ENCODE peak calls at places on chromosomes 6 and 20, in nine cellular contexts. J is amniotic stem cell, O is B cell, L is COR-L47, D is fibroblast of lung, M is cardiac muscle cell, C is psoas muscle, R is iris pigment epithelial cell, U is posterior cingulate gyrus. E is an unnamed sample.
A peak's percentile ranks its signal among the peaks of the same experiment; 100 is the strongest.

GRCh38 chr6:35568967-35569606 is 56.4 kb upstream of the TULP1 start:
- DNase-seq in C (peak; percentile 73), M (no peak), O (no peak), L (no peak), J (no peak), D (no peak), R (no peak), U (peak; percentile 50), E (peak; percentile 9)

GRCh38 chr6:107870379-107870778 is 46.3 kb upstream of the SCML4 start:
- DNase-seq in R (peak; percentile 77), O (no peak), J (no peak), C (no peak), U (no peak), L (no peak), M (no peak), D (peak; percentile 35), E (peak; percentile 35)

GRCh38 chr6:46771556-46771955 is 21.6 kb upstream of the MEP1A start:
- DNase-seq in R (no peak), L (no peak), U (no peak), C (no peak), J (no peak), D (no peak), M (no peak), O (no peak), E (no peak)

GRCh38 chr6:97198181-97198580 is 84.8 kb downstream of the MMS22L start:
- DNase-seq in L (no peak), O (no peak), D (peak; percentile 85), M (no peak), R (peak; percentile 78), C (no peak), J (no peak), U (no peak), E (no peak)

GRCh38 chr6:44157152-44157521 is 1.5 kb upstream of the CAPN11 start:
- DNase-seq in O (no peak), L (no peak), D (no peak), M (no peak), J (no peak), C (no peak), R (no peak), U (no peak), E (no peak)

GRCh38 chr6:26516481-26517427 is 16.7 kb downstream of the BTN1A1 start:
- DNase-seq in D (no peak), L (no peak), C (no peak), M (no peak), R (peak; percentile 31), J (no peak), U (no peak), O (no peak), E (no peak)

GRCh38 chr6:156942266-156942665 is 165.1 kb downstream of the ARID1B start:
- DNase-seq in U (no peak), O (no peak), J (no peak), L (no peak), C (no peak), M (no peak), D (no peak), R (no peak), E (no peak)

GRCh38 chr6:157603314-157603940 is 219.6 kb upstream of the SNX9 start:
- DNase-seq in R (no peak), O (no peak), M (no peak), J (no peak), U (no peak), C (no peak), D (no peak), L (no peak), E (no peak)

GRCh38 chr20:41497186-41497895 is 120.8 kb downstream of the CHD6 start:
- DNase-seq in L (no peak), M (no peak), U (no peak), O (no peak), D (no peak), R (peak; percentile 86), J (no peak), C (no peak), E (peak; percentile 39)

GRCh38 chr6:161029195-161029809 is 37.7 kb downstream of the MAP3K4 start:
- DNase-seq in J (no peak), O (no peak), D (peak; percentile 97), C (no peak), U (no peak), L (no peak), R (peak; percentile 94), M (no peak), E (peak; percentile 27)

GRCh38 chr6:87277123-87277522 is 45.3 kb upstream of the SMIM8 start:
- DNase-seq in R (peak; percentile 8), U (no peak), J (no peak), C (no peak), O (no peak), L (peak; percentile 10), M (peak; percentile 10), D (peak; percentile 11), E (no peak)

GRCh38 chr6:48429021-48429420 is 318.0 kb upstream of the PTCHD4 start:
- DNase-seq in J (no peak), D (peak; percentile 27), C (no peak), U (no peak), O (no peak), R (peak; percentile 31), M (no peak), L (no peak), E (no peak)

GRCh38 chr6:90249458-90249857 is 47.2 kb downstream of the BACH2 start:
- DNase-seq in D (no peak), M (no peak), U (no peak), J (no peak), R (no peak), C (no peak), L (no peak), O (no peak), E (no peak)

GRCh38 chr20:20666359-20666758 is 46.1 kb downstream of the RALGAPA2 start:
- DNase-seq in M (no peak), C (no peak), D (no peak), R (no peak), J (no peak), O (no peak), U (no peak), L (no peak), E (no peak)

GRCh38 chr20:18527339-18527738 is 19.6 kb downstream of the SEC23B start:
- DNase-seq in U (no peak), M (no peak), R (no peak), D (no peak), J (no peak), C (no peak), L (no peak), O (no peak), E (no peak)

GRCh38 chr6:151616600-151616999 is 122.8 kb downstream of the CCDC170 start:
- DNase-seq in C (no peak), O (no peak), M (no peak), D (no peak), U (no peak), L (no peak), R (no peak), J (no peak), E (no peak)

GRCh38 chr20:16611832-16612231 is 38.6 kb upstream of the KIF16B start:
- DNase-seq in L (no peak), M (no peak), C (no peak), U (no peak), D (no peak), J (no peak), R (no peak), O (no peak), E (no peak)

GRCh38 chr6:168885741-168886140 is 367.9 kb downstream of the THBS2 start:
- DNase-seq in R (no peak), D (no peak), L (no peak), U (peak; percentile 5), O (no peak), C (no peak), J (no peak), M (no peak), E (no peak)

GRCh38 chr6:17115251-17116089 is 13.6 kb downstream of the STMND1 start:
- DNase-seq in U (no peak), D (peak; percentile 95), M (peak; percentile 34), C (no peak), R (peak; percentile 96), J (peak; percentile 60), O (no peak), L (no peak), E (peak; percentile 75)

GRCh38 chr6:1286972-1287600 is 24.8 kb upstream of the FOXQ1 start:
- DNase-seq in U (no peak), C (no peak), D (peak; percentile 78), L (no peak), M (no peak), J (no peak), R (peak; percentile 97), O (no peak), E (peak; percentile 64)

GRCh38 chr6:246349-246748 is 45.9 kb upstream of the DUSP22 start:
- DNase-seq in C (no peak), O (no peak), M (no peak), D (no peak), U (no peak), R (no peak), J (no peak), L (no peak), E (no peak)